ENCODE peak calls at places on chromosomes 16 and 17, in seven cellular contexts. W, M, X, J, P, Z and U are unnamed samples.

GRCh38 chr16:29961127-29961478 is 776 bp upstream of the TMEM219 start:
- DNase-seq in M (no peak), X (no peak), P (no peak), J (no peak), Z (peak), W (no peak), U (no peak)

GRCh38 chr17:81523139-81524062 is 4.8 kb upstream of the FSCN2 start:
- DNase-seq in Z (peak), M (peak), J (peak), X (peak), W (no peak), P (peak), U (no peak)

GRCh38 chr17:67274466-67274865 is 29.5 kb upstream of the HELZ start:
- DNase-seq in P (no peak), M (no peak), Z (no peak), J (no peak), W (no peak), X (no peak), U (no peak)

GRCh38 chr17:67376509-67376891 is 581 bp upstream of the PITPNC1 start:
- DNase-seq in Z (no peak), P (peak), M (no peak), J (no peak), W (no peak), X (no peak), U (no peak)

GRCh38 chr17:18250259-18250658 is 8.3 kb downstream of the FLII start:
- DNase-seq in P (no peak), M (peak), W (peak), J (no peak), X (no peak), Z (no peak), U (no peak)

GRCh38 chr17:72284806-72285205 is 164.0 kb downstream of the SOX9 start:
- DNase-seq in M (no peak), J (no peak), X (no peak), P (no peak), Z (no peak), W (no peak), U (no peak)

GRCh38 chr17:32007463-32008298 is 498 bp downstream of the LRRC37B start:
- DNase-seq in Z (no peak), J (no peak), W (peak), P (peak), M (peak), X (peak), U (no peak)

GRCh38 chr16:56608876-56609462 is 585 bp downstream of the MT2A start:
- DNase-seq in M (no peak), P (no peak), Z (peak), X (no peak), W (no peak), J (no peak), U (no peak)

GRCh38 chr17:74282587-74283370 is 8.7 kb downstream of the DNAI2 start:
- DNase-seq in M (no peak), P (no peak), X (no peak), Z (no peak), J (peak), W (peak), U (no peak)

GRCh38 chr16:31507929-31508705 is at the start of gene RUSF1:
- DNase-seq in M (peak), W (peak), P (peak), X (peak), Z (peak), J (peak), U (peak)

GRCh38 chr16:27636453-27637200 is 86.7 kb downstream of the KATNIP start:
- DNase-seq in X (no peak), P (no peak), M (peak), J (no peak), Z (no peak), W (no peak), U (no peak)

GRCh38 chr16:70738083-70738977 is 52.5 kb upstream of the MTSS2 start:
- DNase-seq in J (peak), X (peak), P (peak), Z (peak), M (peak), W (peak), U (peak)

GRCh38 chr16:17836868-17837602 is 366.3 kb upstream of the XYLT1 start:
- DNase-seq in M (peak), W (peak), P (peak), J (no peak), Z (no peak), X (peak), U (peak)

GRCh38 chr16:83989300-83989699 is 21.3 kb downstream of the NECAB2 start:
- DNase-seq in X (no peak), W (no peak), P (no peak), M (no peak), Z (no peak), J (peak), U (no peak)

GRCh38 chr16:89378947-89379771 is 111.2 kb downstream of the ANKRD11 start:
- DNase-seq in W (peak), J (no peak), M (no peak), X (no peak), Z (no peak), P (no peak), U (no peak)

GRCh38 chr16:3496386-3496785 is 1.1 kb upstream of the C16orf90 start:
- DNase-seq in P (no peak), W (no peak), Z (no peak), X (no peak), M (no peak), J (no peak), U (no peak)

GRCh38 chr17:38921756-38922411 is 3.5 kb upstream of the LASP1NB start:
- DNase-seq in P (no peak), W (no peak), Z (peak), J (peak), M (peak), X (no peak), U (no peak)

GRCh38 chr17:57523926-57524634 is 221.0 kb downstream of the CCDC182 start:
- DNase-seq in X (no peak), W (peak), Z (peak), M (no peak), J (peak), P (peak), U (no peak)

GRCh38 chr17:44219126-44219635 is 294 bp downstream of the UBTF start:
- DNase-seq in J (peak), P (peak), Z (peak), W (peak), X (peak), M (peak), U (no peak)

GRCh38 chr17:4310349-4311060 is 46.7 kb upstream of the ANKFY1 start:
- DNase-seq in X (no peak), W (no peak), J (no peak), P (peak), Z (no peak), M (peak), U (peak)

GRCh38 chr16:47523342-47524006 is 62.3 kb downstream of the PHKB start:
- DNase-seq in X (no peak), P (no peak), J (no peak), M (peak), Z (no peak), W (no peak), U (no peak)

GRCh38 chr17:74211141-74211928 is 2.0 kb upstream of the TTYH2 start:
- DNase-seq in J (peak), X (peak), Z (no peak), W (no peak), P (no peak), M (peak), U (no peak)

GRCh38 chr16:48126801-48127644 is 28.8 kb downstream of the ABCC12 start:
- DNase-seq in M (no peak), Z (no peak), P (peak), X (no peak), J (peak), W (peak), U (peak)

GRCh38 chr17:73622381-73622780 is 21.9 kb downstream of the SDK2 start:
- DNase-seq in X (no peak), P (no peak), W (no peak), J (no peak), Z (no peak), M (no peak), U (no peak)

GRCh38 chr16:82061861-82062525 is 26.9 kb downstream of the HSD17B2 start:
- DNase-seq in Z (no peak), M (peak), P (peak), X (peak), J (no peak), W (peak), U (no peak)

GRCh38 chr16:87541004-87541881 is 48.4 kb upstream of the ZCCHC14 start:
- DNase-seq in Z (peak), M (no peak), J (no peak), W (no peak), X (no peak), P (peak), U (no peak)

GRCh38 chr17:30586818-30587595 is 109.8 kb downstream of the GOSR1 start:
- DNase-seq in Z (no peak), X (no peak), W (peak), P (peak), J (no peak), M (no peak), U (no peak)

GRCh38 chr17:57806083-57806830 is 43.6 kb downstream of the MRPS23 start:
- DNase-seq in W (no peak), X (peak), Z (no peak), P (no peak), M (no peak), J (no peak), U (no peak)

GRCh38 chr17:65559802-65560627 is 1.4 kb downstream of the AXIN2 start:
- DNase-seq in X (peak), P (no peak), Z (no peak), W (no peak), J (peak), M (peak), U (no peak)

GRCh38 chr17:49977463-49978389 is 8.7 kb downstream of the DLX4 start:
- DNase-seq in W (no peak), Z (no peak), X (peak), M (peak), P (no peak), J (no peak), U (no peak)

GRCh38 chr16:83374951-83375350 is 432.8 kb upstream of the HSBP1 start:
- DNase-seq in X (no peak), P (no peak), W (no peak), M (no peak), J (no peak), Z (no peak), U (no peak)

GRCh38 chr16:4734730-4735575 is 616 bp downstream of the DNAAF8 start:
- DNase-seq in X (peak), M (peak), Z (peak), P (peak), J (peak), W (peak), U (peak)

GRCh38 chr16:19601083-19601976 is 45.8 kb downstream of the VPS35L start:
- DNase-seq in P (peak), X (no peak), Z (no peak), J (no peak), M (peak), W (no peak), U (peak)

GRCh38 chr17:37405955-37406634 is 541 bp downstream of the ACACA start:
- DNase-seq in X (no peak), Z (no peak), J (no peak), W (peak), M (no peak), P (no peak), U (no peak)

GRCh38 chr17:50719144-50719923 is at the start of gene LUC7L3:
- DNase-seq in X (peak), Z (peak), P (peak), M (peak), J (peak), W (peak), U (peak)

GRCh38 chr16:68902376-68903345 is 59.3 kb downstream of the TANGO6 start:
- DNase-seq in X (peak), J (no peak), P (peak), M (peak), Z (no peak), W (peak), U (no peak)

GRCh38 chr16:89060207-89060794 is 33.4 kb upstream of the ACSF3 start:
- DNase-seq in P (no peak), J (no peak), M (no peak), Z (no peak), W (no peak), X (no peak), U (no peak)

GRCh38 chr17:79921411-79922160 is 82.3 kb upstream of the CBX4 start:
- DNase-seq in X (no peak), M (no peak), P (no peak), J (peak), W (no peak), Z (no peak), U (no peak)
- TF ChIP-seq CTCF in X (no peak), M (no peak), P (no peak), J (no peak), W (no peak), Z (no peak), U (no peak)

DNA sequence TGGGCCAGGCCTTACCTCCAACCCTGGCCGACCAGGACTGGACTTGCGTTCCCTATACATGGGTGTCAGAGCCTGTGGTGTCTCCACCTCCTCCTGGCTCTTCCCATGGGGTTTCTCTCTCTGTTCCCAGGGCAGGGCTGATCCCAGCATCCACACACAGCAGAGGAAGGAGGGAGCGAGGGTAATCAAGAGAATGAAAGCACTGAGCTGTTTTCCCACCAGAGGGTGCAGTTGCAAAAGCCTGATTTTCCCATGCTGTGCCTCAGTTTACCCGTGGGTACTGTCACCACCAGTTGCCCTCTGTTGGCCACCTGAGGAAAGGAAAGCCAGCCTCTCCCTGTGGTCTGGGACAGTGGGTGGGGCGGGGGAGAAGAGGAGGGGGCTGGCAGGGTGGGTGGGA is 249.7 kb upstream of the GSE1 start:
- DNase-seq in J (no peak), X (no peak), M (no peak), Z (no peak), P (no peak), W (no peak), U (no peak)
- TF ChIP-seq CTCF in J (no peak), X (no peak), M (no peak), Z (no peak), P (no peak), W (no peak), U (no peak)

GRCh38 chr17:34884597-34884996 is 76.7 kb downstream of the CCT6B start:
- DNase-seq in P (no peak), W (no peak), X (no peak), M (no peak), J (no peak), Z (no peak), U (no peak)

GRCh38 chr17:34885076-34885475 is 76.2 kb downstream of the CCT6B start:
- DNase-seq in Z (no peak), P (no peak), W (no peak), J (no peak), M (no peak), X (no peak), U (no peak)

GRCh38 chr17:34883106-34884000 is 77.9 kb downstream of the CCT6B start:
- DNase-seq in W (no peak), X (no peak), J (no peak), P (no peak), M (peak), Z (peak), U (no peak)

DNA sequence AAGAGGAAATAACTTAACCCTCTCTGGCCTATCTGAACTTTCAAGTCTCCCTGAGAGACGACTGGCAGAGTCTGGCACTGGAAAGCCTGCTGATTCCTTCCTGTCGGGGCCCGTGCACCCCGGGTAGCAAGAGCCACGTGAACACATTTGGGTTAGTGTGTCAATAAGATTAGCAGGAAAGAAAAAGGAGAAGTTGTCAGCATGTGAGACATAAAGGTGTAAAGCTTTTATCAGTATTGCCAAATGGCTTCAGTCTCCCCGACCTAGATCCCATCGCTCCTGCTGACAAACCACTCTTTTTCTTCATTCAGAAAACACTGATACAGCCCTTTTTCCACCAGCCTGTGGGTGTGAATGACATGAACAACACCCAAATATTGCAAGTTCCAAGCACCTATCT is 74.4 kb downstream of the CCT6B start:
- DNase-seq in M (no peak), X (no peak), J (no peak), Z (no peak), P (no peak), W (no peak), U (no peak)
- TF ChIP-seq CTCF in M (no peak), X (no peak), J (no peak), Z (no peak), P (no peak), W (no peak), U (no peak)

GRCh38 chr16:868386-868755 is 67.8 kb upstream of the GNG13 start:
- DNase-seq in X (no peak), Z (no peak), W (no peak), M (no peak), J (peak), P (no peak), U (no peak)
- TF ChIP-seq CTCF in X (no peak), Z (no peak), W (no peak), M (no peak), J (no peak), P (no peak), U (no peak)

GRCh38 chr17:40566027-40566426 is 755 bp upstream of the CCR7 start:
- DNase-seq in P (no peak), W (no peak), M (no peak), X (no peak), Z (no peak), J (no peak), U (no peak)

GRCh38 chr17:40564195-40564882 is 933 bp downstream of the CCR7 start:
- DNase-seq in P (no peak), W (no peak), X (peak), Z (peak), M (no peak), J (no peak), U (no peak)

GRCh38 chr17:40562841-40563370 is 2.4 kb downstream of the CCR7 start:
- DNase-seq in W (no peak), Z (no peak), M (no peak), X (peak), J (no peak), P (no peak), U (no peak)

GRCh38 chr17:40563371-40564052 is 1.8 kb downstream of the CCR7 start:
- DNase-seq in Z (peak), M (no peak), P (no peak), X (peak), W (no peak), J (no peak), U (no peak)

GRCh38 chr17:40564883-40565744 is at the start of gene CCR7:
- DNase-seq in J (no peak), P (no peak), W (no peak), X (peak), Z (peak), M (no peak), U (no peak)
- TF ChIP-seq CTCF in J (no peak), P (no peak), W (no peak), X (no peak), Z (no peak), M (no peak), U (no peak)

GRCh38 chr17:59121901-59122480 is 15.3 kb upstream of the TRIM37 start:
- DNase-seq in P (no peak), J (no peak), Z (no peak), M (no peak), W (peak), X (no peak), U (no peak)

GRCh38 chr17:59129814-59130213 is 23.1 kb upstream of the TRIM37 start:
- DNase-seq in W (no peak), X (no peak), M (no peak), Z (no peak), P (no peak), J (no peak), U (no peak)

GRCh38 chr17:59126809-59127417 is 20.2 kb upstream of the TRIM37 start:
- DNase-seq in X (no peak), J (no peak), W (no peak), P (no peak), Z (no peak), M (no peak), U (no peak)

DNA sequence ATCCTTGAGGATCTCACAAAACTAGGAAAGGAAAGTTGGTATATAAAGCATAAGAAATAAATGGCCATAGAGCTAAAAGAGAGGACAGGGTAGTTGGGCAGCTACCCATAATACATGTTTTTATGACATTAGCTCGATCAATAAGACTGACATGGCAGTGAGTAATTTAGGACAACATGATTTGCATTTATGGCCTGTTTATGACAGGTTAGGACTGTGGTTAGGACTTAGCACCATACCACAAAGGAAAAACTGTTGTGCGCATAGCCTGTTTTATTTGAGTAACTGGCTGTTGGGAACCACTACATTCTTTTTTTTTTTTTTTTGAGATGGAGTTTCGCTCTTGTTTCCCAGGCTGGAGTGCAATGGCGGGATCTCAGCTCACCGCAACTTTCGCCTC is 18.0 kb upstream of the TRIM37 start:
- DNase-seq in W (no peak), X (no peak), J (no peak), M (no peak), Z (no peak), P (no peak), U (no peak)
- TF ChIP-seq CTCF in W (no peak), X (no peak), J (no peak), M (no peak), Z (no peak), P (no peak), U (no peak)

GRCh38 chr17:48593840-48594411 is 347 bp upstream of the HOXB5 start:
- DNase-seq in J (peak), X (peak), W (peak), Z (no peak), M (peak), P (peak), U (peak)
- TF ChIP-seq CTCF in J (peak), X (peak), W (peak), Z (peak), M (peak), P (peak), U (peak)